ENCODE peak calls at places on chromosomes 6 and 20, in four cellular contexts. F is HFFc6, E is activated B cell treated with CpG ODN at 0.5 μM for 24 hours, H is RWPE1. T is an unnamed sample.

GRCh38 chr6:135344526-135344925 is 153.0 kb downstream of the AHI1 start:
- DNase-seq in H (no peak), E (no peak), F (no peak), T (no peak)

GRCh38 chr20:46367967-46368901 is 38.2 kb downstream of the ELMO2 start:
- DNase-seq in F (no peak), E (no peak), H (peak), T (no peak)

GRCh38 chr20:13873814-13874213 is 89.0 kb downstream of the NDUFAF5 start:
- DNase-seq in H (no peak), F (no peak), E (no peak), T (no peak)

GRCh38 chr6:29995346-29995777 is 53.0 kb downstream of the HLA-A start:
- DNase-seq in H (no peak), F (no peak), E (no peak), T (no peak)

GRCh38 chr6:137498488-137499219 is 4.5 kb upstream of the OLIG3 start:
- DNase-seq in E (no peak), H (no peak), F (no peak), T (no peak)

GRCh38 chr20:52269926-52270325 is 78.3 kb upstream of the ZFP64 start:
- DNase-seq in H (no peak), E (no peak), F (no peak), T (no peak)

GRCh38 chr20:57111028-57111373 is 155.4 kb downstream of the BMP7 start:
- DNase-seq in E (no peak), H (no peak), F (no peak), T (no peak)

GRCh38 chr20:38883981-38884733 is 42.1 kb upstream of the FAM83D start:
- DNase-seq in E (no peak), H (no peak), F (no peak), T (no peak)

GRCh38 chr6:80145921-80146320 is 39.5 kb downstream of the BCKDHB start:
- DNase-seq in H (no peak), E (no peak), F (no peak), T (no peak)

GRCh38 chr20:58693226-58694006 is 816 bp downstream of the NPEPL1 start:
- DNase-seq in E (peak), H (no peak), F (no peak), T (no peak)

GRCh38 chr6:159760602-159761057 is 1.2 kb upstream of the ACAT2 start:
- DNase-seq in E (no peak), F (peak), H (peak), T (no peak)

GRCh38 chr20:10949930-10950783 is 276.4 kb upstream of the JAG1 start:
- DNase-seq in H (no peak), E (no peak), F (no peak), T (no peak)

GRCh38 chr6:43076928-43077809 is 1.1 kb downstream of the PTK7 start:
- DNase-seq in E (no peak), F (no peak), H (no peak), T (no peak)

GRCh38 chr6:170087946-170088348 is 202.9 kb downstream of the DLL1 start:
- DNase-seq in F (no peak), H (no peak), E (peak), T (peak)

GRCh38 chr6:142802124-142802523 is 142.9 kb downstream of the HIVEP2 start:
- DNase-seq in F (peak), H (peak), E (no peak), T (no peak)

GRCh38 chr20:36969478-36970186 is 18.1 kb upstream of the SAMHD1 start:
- DNase-seq in E (no peak), H (no peak), F (no peak), T (peak)

GRCh38 chr6:1603708-1604346 is 5.9 kb upstream of the FOXC1 start:
- DNase-seq in H (no peak), E (no peak), F (no peak), T (no peak)

GRCh38 chr6:83708546-83708969 is 343 bp downstream of the SNAP91 start:
- DNase-seq in H (peak), F (no peak), E (no peak), T (no peak)

T was measured in naive thymus-derived CD4-positive, alpha-beta T cell.